ENCODE peak calls at places on chromosomes 6 and 20, in six cellular contexts. M, R, H, L, U and E are unnamed samples.

GRCh38 chr20:56911946-56912345 is 282.8 kb downstream of the TFAP2C start:
- DNase-seq in L (no peak), M (no peak), U (no peak), H (no peak), R (no peak), E (no peak)

GRCh38 chr6:136158971-136159370 is 91.1 kb downstream of the MTFR2 start:
- DNase-seq in H (no peak), L (no peak), R (no peak), M (no peak), U (no peak), E (no peak)

GRCh38 chr6:8321671-8322404 is 113.5 kb downstream of the SLC35B3 start:
- DNase-seq in U (peak), H (no peak), M (no peak), R (no peak), L (no peak), E (no peak)

GRCh38 chr6:112311950-112312547 is 35.1 kb upstream of the RFPL4B start:
- DNase-seq in U (no peak), R (no peak), L (no peak), H (peak), M (peak), E (no peak)

GRCh38 chr6:106102034-106102433 is 15.9 kb downstream of the PRDM1 start:
- DNase-seq in U (no peak), H (no peak), R (no peak), M (no peak), L (no peak), E (no peak)

GRCh38 chr20:49030954-49031619 is 15.0 kb upstream of the CSE1L start:
- DNase-seq in R (no peak), U (no peak), H (no peak), M (peak), L (no peak), E (no peak)

GRCh38 chr6:167825759-167826229 is 917 bp upstream of the AFDN start:
- DNase-seq in L (no peak), U (peak), R (no peak), H (no peak), M (peak), E (no peak)

GRCh38 chr6:27809067-27809938 is 102.9 kb downstream of the OR2B2 start:
- DNase-seq in H (no peak), U (no peak), M (no peak), R (no peak), L (no peak), E (no peak)